ENCODE peak calls at places on chromosome 6, in ten cellular contexts. W is activated B cell treated with CpG ODN at 0.5 μM for 24 hours; N is CD8-positive, alpha-beta memory T cell; K is substantia nigra; Y is SJSA1; H is neural crest cell; X is EL; T is SK-N-DZ; S is NCI-H1436; I is endothelial cell of umbilical vein. C is an unnamed sample.

GRCh38 chr6:33854572-33855030 is 50.8 kb upstream of the MLN start:
- DNase-seq in W (no peak), N (no peak), K (no peak), Y (no peak), H (no peak), X (no peak), T (no peak), S (peak; percentile 73), I (peak; percentile 13), C (peak; percentile 92)

GRCh38 chr6:37532122-37532521 is 32.4 kb upstream of the CCDC167 start:
- DNase-seq in W (no peak), N (no peak), K (no peak), Y (no peak), H (no peak), X (no peak), T (no peak), S (no peak), I (no peak), C (no peak)

GRCh38 chr6:43940393-43941087 is 170.5 kb downstream of the VEGFA start:
- DNase-seq in W (no peak), N (no peak), K (no peak), Y (no peak), H (no peak), X (no peak), T (no peak), S (no peak), I (no peak), C (no peak)

GRCh38 chr6:74087898-74088297 is 391.9 kb downstream of the CD109 start:
- DNase-seq in W (no peak), N (no peak), K (no peak), Y (no peak), H (no peak), X (no peak), T (no peak), S (no peak), I (peak; percentile 42), C (no peak)

GRCh38 chr6:169789146-169789943 is 37.9 kb downstream of the ERMARD start:
- DNase-seq in W (no peak), N (no peak), K (no peak), Y (no peak), H (no peak), X (no peak), T (peak; percentile 21), S (no peak), I (no peak), C (peak; percentile 90)

GRCh38 chr6:114952229-114952628 is 609.4 kb upstream of the HS3ST5 start:
- DNase-seq in W (no peak), N (no peak), K (no peak), Y (no peak), H (no peak), X (no peak), T (no peak), S (no peak), I (no peak), C (no peak)

GRCh38 chr6:1627884-1628550 is 18.3 kb downstream of the FOXC1 start:
- DNase-seq in W (no peak), N (no peak), K (no peak), Y (no peak), H (no peak), X (no peak), T (no peak), S (no peak), I (no peak), C (no peak)

GRCh38 chr6:52362443-52363221 is 681 bp downstream of the PAQR8 start:
- DNase-seq in W (peak; percentile 52), N (peak; percentile 31), K (peak; percentile 43), Y (peak; percentile 48), H (peak; percentile 16), X (peak; percentile 50), T (peak; percentile 26), S (peak; percentile 17), I (peak; percentile 18), C (peak; percentile 66)

GRCh38 chr6:101926149-101926925 is 532.8 kb downstream of the GRIK2 start:
- DNase-seq in W (no peak), N (no peak), K (no peak), Y (no peak), H (no peak), X (no peak), T (no peak), S (no peak), I (no peak), C (no peak)

GRCh38 chr6:161254754-161255253 is 19.1 kb downstream of the AGPAT4 start:
- DNase-seq in W (no peak), N (no peak), K (no peak), Y (no peak), H (no peak), X (no peak), T (peak; percentile 90), S (no peak), I (no peak), C (no peak)

GRCh38 chr6:15255481-15256414 is 9.9 kb downstream of the JARID2 start:
- DNase-seq in W (no peak), N (no peak), K (no peak), Y (no peak), H (no peak), X (no peak), T (no peak), S (no peak), I (no peak), C (no peak)

GRCh38 chr6:36682328-36683144 is 4.0 kb downstream of the CDKN1A start:
- DNase-seq in W (peak; percentile 72), N (peak; percentile 62), K (no peak), Y (no peak), H (no peak), X (peak; percentile 45), T (no peak), S (peak; percentile 77), I (no peak), C (peak; percentile 81)

GRCh38 chr6:168221000-168221399 is 98.6 kb downstream of the DACT2 start:
- DNase-seq in W (no peak), N (no peak), K (no peak), Y (no peak), H (no peak), X (no peak), T (no peak), S (no peak), I (no peak), C (no peak)

GRCh38 chr6:136739501-136739900 is 52.8 kb downstream of the MAP3K5 start:
- DNase-seq in W (no peak), N (no peak), K (no peak), Y (no peak), H (no peak), X (no peak), T (no peak), S (no peak), I (no peak), C (no peak)

GRCh38 chr6:114762145-114762544 is 419.3 kb upstream of the HS3ST5 start:
- DNase-seq in W (no peak), N (no peak), K (no peak), Y (no peak), H (no peak), X (no peak), T (no peak), S (no peak), I (no peak), C (peak; percentile 31)

GRCh38 chr6:47079638-47080037 is 37.5 kb upstream of the ADGRF1 start:
- DNase-seq in W (no peak), N (no peak), K (no peak), Y (no peak), H (no peak), X (no peak), T (peak; percentile 27), S (no peak), I (peak; percentile 25), C (no peak)

GRCh38 chr6:164442572-164442971 is 866.8 kb downstream of the C6orf118 start:
- DNase-seq in W (no peak), N (no peak), K (no peak), Y (no peak), H (no peak), X (no peak), T (no peak), S (no peak), I (no peak), C (no peak)

GRCh38 chr6:45326698-45327417 is 1.3 kb upstream of the RUNX2 start:
- DNase-seq in W (no peak), N (no peak), K (no peak), Y (no peak), H (no peak), X (no peak), T (no peak), S (no peak), I (no peak), C (no peak)

C was measured in NCI-H1417.